ENCODE peak calls at places on chromosome 14, in eight cellular contexts. S, D, C, N, M, O, Q and E are unnamed samples. For H3K9me3, the result is how much of the 10 kb centered on the place peaks cover.

GRCh38 chr14:69818760-69819191 is 21.7 kb upstream of the SLC10A1 start:
- DNase-seq in S (peak), D (peak), C (no peak), N (no peak), M (peak), O (peak), Q (peak), E (peak)

GRCh38 chr14:33676135-33676566 is 274.7 kb downstream of the EGLN3 start:
- DNase-seq in S (peak), D (no peak), C (peak), N (no peak), M (peak), O (no peak), Q (peak), E (no peak)

GRCh38 chr14:89915114-89915878 is 39.2 kb downstream of the EFCAB11 start:
- DNase-seq in S (peak), D (no peak), C (peak), N (no peak), M (peak), O (peak), Q (no peak), E (no peak)

GRCh38 chr14:23638414-23639047 is 2.4 kb downstream of the DHRS2 start:
- DNase-seq in S (no peak), D (no peak), C (no peak), N (no peak), M (no peak), O (no peak), Q (no peak), E (no peak)

GRCh38 chr14:49961270-49962222 is 68.7 kb downstream of the ARF6 start:
- DNase-seq in S (no peak), D (no peak), C (no peak), N (no peak), M (no peak), O (no peak), Q (no peak), E (no peak)

GRCh38 chr14:93014038-93015023 is 91.4 kb downstream of the CHGA start:
- DNase-seq in S (no peak), D (no peak), C (no peak), N (no peak), M (no peak), O (no peak), Q (no peak), E (no peak)

GRCh38 chr14:95291859-95292542 is 27.7 kb downstream of the CLMN start:
- DNase-seq in S (peak), D (no peak), C (peak), N (peak), M (peak), O (peak), Q (peak), E (no peak)

GRCh38 chr14:34424488-34424887 is 37.6 kb downstream of the SPTSSA start:
- DNase-seq in S (no peak), D (no peak), C (no peak), N (no peak), M (no peak), O (no peak), Q (no peak), E (no peak)

GRCh38 chr14:47297374-47297773 is 378.0 kb downstream of the MDGA2 start:
- DNase-seq in S (no peak), D (no peak), C (no peak), N (no peak), M (no peak), O (no peak), Q (no peak), E (no peak)

GRCh38 chr14:60790850-60791249 is 56.3 kb downstream of the MNAT1 start:
- DNase-seq in S (no peak), D (no peak), C (no peak), N (no peak), M (no peak), O (no peak), Q (no peak), E (no peak)

GRCh38 chr14:65425885-65426284 is 13.4 kb downstream of the FUT8 start:
- DNase-seq in S (no peak), D (no peak), C (no peak), N (no peak), M (no peak), O (no peak), Q (no peak), E (no peak)

GRCh38 chr14:91163316-91163715 is 49.4 kb downstream of the DGLUCY start:
- DNase-seq in S (peak), D (no peak), C (peak), N (no peak), M (peak), O (no peak), Q (peak), E (no peak)

GRCh38 chr14:49160983-49161382 is 425.2 kb downstream of the RPS29 start:
- DNase-seq in S (no peak), D (no peak), C (no peak), N (no peak), M (no peak), O (no peak), Q (no peak), E (no peak)

GRCh38 chr14:32564591-32564990 is 235.5 kb downstream of the AKAP6 start:
- DNase-seq in S (peak), D (no peak), C (no peak), N (no peak), M (no peak), O (no peak), Q (no peak), E (no peak)

GRCh38 chr14:97074860-97075259 is 277.7 kb downstream of the VRK1 start:
- DNase-seq in S (no peak), D (no peak), C (no peak), N (no peak), M (no peak), O (no peak), Q (no peak), E (no peak)

GRCh38 chr14:96624661-96625435 is 122.7 kb downstream of the PAPOLA start:
- DNase-seq in S (no peak), D (no peak), C (no peak), N (peak), M (no peak), O (no peak), Q (no peak), E (no peak)

GRCh38 chr14:36671149-36671548 is 9.5 kb downstream of the PAX9 start:
- DNase-seq in S (no peak), D (no peak), C (no peak), N (no peak), M (no peak), O (no peak), Q (no peak), E (no peak)

GRCh38 chr14:99565383-99565782 is 38.6 kb downstream of the CCDC85C start:
- DNase-seq in S (no peak), D (no peak), C (no peak), N (no peak), M (no peak), O (no peak), Q (no peak), E (no peak)

GRCh38 chr14:68674538-68675232 is 118.2 kb downstream of the ZFP36L1 start:
- DNase-seq in S (no peak), D (no peak), C (no peak), N (peak), M (no peak), O (no peak), Q (no peak), E (no peak)

GRCh38 chr14:38755036-38755435 is 348.0 kb downstream of the SEC23A start:
- DNase-seq in S (peak), D (no peak), C (no peak), N (no peak), M (no peak), O (no peak), Q (no peak), E (no peak)

GRCh38 chr14:57686317-57686716 is 179.6 kb downstream of the SLC35F4 start:
- DNase-seq in S (no peak), D (no peak), C (no peak), N (peak), M (no peak), O (no peak), Q (no peak), E (no peak)

GRCh38 chr14:30221546-30221945 is 293.9 kb upstream of the PRKD1 start:
- DNase-seq in S (no peak), D (no peak), C (no peak), N (no peak), M (no peak), O (no peak), Q (no peak), E (no peak)

GRCh38 chr14:75934998-75935628 is 46.7 kb downstream of the TGFB3 start:
- DNase-seq in S (no peak), D (no peak), C (no peak), N (no peak), M (no peak), O (no peak), Q (no peak), E (no peak)

GRCh38 chr14:95220663-95221231 is 63.4 kb upstream of the DICER1 start:
- DNase-seq in S (peak), D (no peak), C (no peak), N (no peak), M (no peak), O (no peak), Q (no peak), E (no peak)

GRCh38 chr14:54798465-54799124 is 104.0 kb downstream of the GCH1 start:
- DNase-seq in S (no peak), D (no peak), C (no peak), N (no peak), M (no peak), O (no peak), Q (no peak), E (no peak)

GRCh38 chr14:101412741-101413140 is 148.6 kb upstream of the DIO3 start:
- DNase-seq in S (no peak), D (no peak), C (no peak), N (no peak), M (no peak), O (no peak), Q (no peak), E (no peak)

GRCh38 chr14:94392510-94392935 is 4.1 kb upstream of the SERPINA1 start:
- DNase-seq in S (peak), D (no peak), C (no peak), N (no peak), M (peak), O (no peak), Q (no peak), E (peak)

GRCh38 chr14:83300454-83301064 is 1766.9 kb upstream of the SEL1L start:
- DNase-seq in S (peak), D (no peak), C (no peak), N (no peak), M (no peak), O (peak), Q (no peak), E (no peak)

GRCh38 chr14:93430889-93431670 is at the start of gene UNC79:
- DNase-seq in S (peak), D (no peak), C (no peak), N (no peak), M (peak), O (no peak), Q (no peak), E (no peak)

GRCh38 chr14:24013654-24014514 is 25.2 kb downstream of the DHRS4L2 start:
- DNase-seq in S (peak), D (peak), C (no peak), N (no peak), M (peak), O (peak), Q (no peak), E (no peak)

GRCh38 chr14:96135285-96135684 is 69.4 kb upstream of the BDKRB2 start:
- DNase-seq in S (peak), D (no peak), C (no peak), N (no peak), M (peak), O (no peak), Q (no peak), E (no peak)

GRCh38 chr14:37232907-37233481 is 35.3 kb downstream of the MIPOL1 start:
- DNase-seq in S (peak), D (peak), C (no peak), N (no peak), M (no peak), O (no peak), Q (no peak), E (no peak)

GRCh38 chr14:31380106-31380505 is 40.2 kb downstream of the HEATR5A start:
- DNase-seq in S (peak), D (no peak), C (no peak), N (no peak), M (no peak), O (no peak), Q (no peak), E (no peak)

GRCh38 chr14:99815696-99816095 is 22.5 kb downstream of the EML1 start:
- DNase-seq in S (no peak), D (no peak), C (no peak), N (no peak), M (no peak), O (no peak), Q (no peak), E (no peak)

GRCh38 chr14:32611752-32612151 is 282.7 kb downstream of the AKAP6 start:
- DNase-seq in S (peak), D (peak), C (no peak), N (no peak), M (no peak), O (no peak), Q (no peak), E (no peak)

DNA sequence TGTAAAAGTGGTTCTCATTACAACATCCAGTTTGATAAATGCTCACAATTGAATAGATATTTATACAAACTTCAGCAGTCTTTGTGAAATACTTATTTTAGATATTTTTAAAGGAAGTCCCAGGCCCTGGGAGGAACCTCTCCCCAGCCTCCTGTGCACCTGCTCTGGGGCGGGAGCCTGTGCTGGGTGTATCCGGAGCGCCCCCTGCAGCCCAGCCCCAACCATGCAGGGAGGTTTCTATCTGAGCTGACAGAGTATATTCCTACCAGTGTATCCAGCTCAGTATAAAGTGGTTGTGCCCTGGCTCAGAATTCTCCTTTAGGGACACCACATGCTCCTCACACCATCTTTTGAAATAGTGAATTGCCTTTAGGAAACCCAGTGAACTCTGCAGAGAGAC is 851.8 kb downstream of the TMEM121 start:
- DNase-seq in S (no peak), D (no peak), C (no peak), N (no peak), M (no peak), O (no peak), Q (no peak), E (no peak)
- H3K9me3 ChIP-seq in S (under half), D (under half), C (under half), N (under half), M (under half), O (under half), Q (under half), E (under half)

GRCh38 chr14:106459971-106460730 is 933.8 kb downstream of the TMEM121 start:
- DNase-seq in S (no peak), D (no peak), C (no peak), N (no peak), M (no peak), O (no peak), Q (no peak), E (no peak)
- H3K9me3 ChIP-seq in S (under half), D (under half), C (under half), N (under half), M (under half), O (under half), Q (under half), E (under half)

GRCh38 chr14:98433436-98433835 is 838.6 kb downstream of the BCL11B start:
- DNase-seq in S (no peak), D (no peak), C (no peak), N (no peak), M (no peak), O (no peak), Q (no peak), E (no peak)
- H3K9me3 ChIP-seq in S (under half), D (under half), C (under half), N (under half), M (under half), O (under half), Q (under half), E (under half)

DNA sequence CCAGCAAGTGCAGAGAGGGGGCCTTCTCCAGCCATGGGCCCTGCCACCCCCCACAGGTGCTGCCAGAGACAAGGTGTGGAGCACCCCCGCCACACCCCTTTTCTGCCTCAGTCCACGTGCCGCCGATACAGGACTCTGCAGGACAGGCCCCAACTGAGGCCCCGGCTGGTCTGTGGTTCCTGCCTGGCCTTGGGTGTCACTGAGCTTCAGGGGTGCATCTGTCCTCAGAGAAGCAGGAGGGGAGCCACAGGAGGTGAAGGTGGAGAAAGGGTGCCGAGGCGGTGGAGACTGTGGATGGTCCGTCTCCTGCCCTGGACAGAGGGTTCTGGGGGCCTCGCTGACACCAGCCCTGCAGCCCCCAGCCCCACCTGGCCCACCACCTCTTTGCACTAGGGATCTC is 63.1 kb downstream of the KIF26A start:
- DNase-seq in S (no peak), D (no peak), C (no peak), N (no peak), M (no peak), O (no peak), Q (no peak), E (no peak)
- H3K9me3 ChIP-seq in S (under half), D (half or more), C (under half), N (under half), M (under half), O (under half), Q (under half), E (under half)